ENCODE peak calls at places on chromosome 11, in four cellular contexts. One of them, this sample, is unnamed. For H3K9me3, the result is how much of the 10 kb centered on the place peaks cover.

GRCh38 chr11:63493127-63493526 is 2.2 kb upstream of the PLAAT5 start:
- DNase-seq in effector memory CD4-positive, alpha-beta T cell: no peak
- DNase-seq in uterus: no peak
- DNase-seq in suprapubic skin: no peak
- DNase-seq in this sample: no peak

GRCh38 chr11:22634897-22635629 is 9.4 kb upstream of the FANCF start:
- DNase-seq in suprapubic skin: no peak
- DNase-seq in effector memory CD4-positive, alpha-beta T cell: no peak
- DNase-seq in uterus: no peak
- DNase-seq in this sample: no peak

GRCh38 chr11:18527512-18527911 is 770 bp upstream of the TSG101 start:
- DNase-seq in effector memory CD4-positive, alpha-beta T cell: no peak
- DNase-seq in suprapubic skin: no peak
- DNase-seq in uterus: no peak
- DNase-seq in this sample: no peak

GRCh38 chr11:68340784-68341556 is 28.6 kb downstream of the LRP5 start:
- DNase-seq in effector memory CD4-positive, alpha-beta T cell: no peak
- DNase-seq in uterus: no peak
- DNase-seq in suprapubic skin: no peak
- DNase-seq in this sample: no peak

GRCh38 chr11:128133501-128133900 is 453.9 kb downstream of the ETS1 start:
- DNase-seq in effector memory CD4-positive, alpha-beta T cell: no peak
- DNase-seq in uterus: no peak
- DNase-seq in suprapubic skin: no peak
- DNase-seq in this sample: no peak

GRCh38 chr11:33268945-33269567 is 11.9 kb downstream of the HIPK3 start:
- DNase-seq in effector memory CD4-positive, alpha-beta T cell: no peak
- DNase-seq in uterus: no peak
- DNase-seq in suprapubic skin: no peak
- DNase-seq in this sample: no peak

GRCh38 chr11:127027000-127027399 is 26.4 kb upstream of the KIRREL3 start:
- DNase-seq in uterus: no peak
- DNase-seq in suprapubic skin: no peak
- DNase-seq in effector memory CD4-positive, alpha-beta T cell: no peak
- DNase-seq in this sample: no peak

GRCh38 chr11:75311858-75312288 is 39.6 kb downstream of the ARRB1 start:
- DNase-seq in effector memory CD4-positive, alpha-beta T cell: no peak
- DNase-seq in suprapubic skin: peak
- DNase-seq in uterus: peak
- DNase-seq in this sample: no peak

GRCh38 chr11:13258855-13259254 is 18.7 kb upstream of the BMAL1 start:
- DNase-seq in suprapubic skin: no peak
- DNase-seq in uterus: no peak
- DNase-seq in effector memory CD4-positive, alpha-beta T cell: no peak
- DNase-seq in this sample: no peak

GRCh38 chr11:112227002-112227401 is 774 bp downstream of the PTS start:
- DNase-seq in suprapubic skin: no peak
- DNase-seq in uterus: no peak
- DNase-seq in effector memory CD4-positive, alpha-beta T cell: no peak
- DNase-seq in this sample: no peak

GRCh38 chr11:10026514-10026913 is 267.5 kb downstream of the SBF2 start:
- DNase-seq in suprapubic skin: no peak
- DNase-seq in uterus: no peak
- DNase-seq in effector memory CD4-positive, alpha-beta T cell: no peak
- DNase-seq in this sample: no peak

GRCh38 chr11:74153224-74153623 is 17.6 kb downstream of the C2CD3 start:
- DNase-seq in suprapubic skin: no peak
- DNase-seq in uterus: no peak
- DNase-seq in effector memory CD4-positive, alpha-beta T cell: no peak
- DNase-seq in this sample: no peak

GRCh38 chr11:75174348-75174747 is 23.4 kb downstream of the SLCO2B1 start:
- DNase-seq in uterus: no peak
- DNase-seq in suprapubic skin: no peak
- DNase-seq in effector memory CD4-positive, alpha-beta T cell: no peak
- DNase-seq in this sample: no peak

GRCh38 chr11:65650547-65651338 is 12.0 kb downstream of the RELA start:
- DNase-seq in suprapubic skin: no peak
- DNase-seq in effector memory CD4-positive, alpha-beta T cell: no peak
- DNase-seq in uterus: no peak
- DNase-seq in this sample: no peak

GRCh38 chr11:107856981-107857517 is 1.5 kb downstream of the SLC35F2 start:
- DNase-seq in effector memory CD4-positive, alpha-beta T cell: no peak
- DNase-seq in suprapubic skin: no peak
- DNase-seq in uterus: no peak
- DNase-seq in this sample: no peak

GRCh38 chr11:123531325-123531724 is 101.3 kb downstream of the GRAMD1B start:
- DNase-seq in effector memory CD4-positive, alpha-beta T cell: no peak
- DNase-seq in uterus: no peak
- DNase-seq in suprapubic skin: no peak
- DNase-seq in this sample: no peak

GRCh38 chr11:4026389-4026788 is 68.2 kb upstream of the RRM1 start:
- DNase-seq in suprapubic skin: no peak
- DNase-seq in effector memory CD4-positive, alpha-beta T cell: no peak
- DNase-seq in uterus: no peak
- DNase-seq in this sample: no peak

GRCh38 chr11:87536565-87536964 is 498.8 kb downstream of the TMEM135 start:
- DNase-seq in effector memory CD4-positive, alpha-beta T cell: no peak
- DNase-seq in uterus: no peak
- DNase-seq in suprapubic skin: no peak
- DNase-seq in this sample: no peak

GRCh38 chr11:31237819-31238771 is 131.4 kb downstream of the DCDC1 start:
- DNase-seq in effector memory CD4-positive, alpha-beta T cell: no peak
- DNase-seq in suprapubic skin: no peak
- DNase-seq in uterus: no peak
- DNase-seq in this sample: no peak

GRCh38 chr11:102225689-102226562 is 91.4 kb upstream of the BIRC3 start:
- DNase-seq in effector memory CD4-positive, alpha-beta T cell: no peak
- DNase-seq in uterus: no peak
- DNase-seq in suprapubic skin: no peak
- DNase-seq in this sample: no peak

GRCh38 chr11:80898910-80899309 is 1458.1 kb upstream of the TENM4 start:
- DNase-seq in uterus: no peak
- DNase-seq in suprapubic skin: no peak
- DNase-seq in effector memory CD4-positive, alpha-beta T cell: no peak
- DNase-seq in this sample: no peak

GRCh38 chr11:12677131-12677530 is 2.9 kb downstream of the TEAD1 start:
- DNase-seq in effector memory CD4-positive, alpha-beta T cell: no peak
- DNase-seq in uterus: no peak
- DNase-seq in suprapubic skin: no peak
- DNase-seq in this sample: no peak

GRCh38 chr11:122024278-122024677 is 91.7 kb downstream of the BLID start:
- DNase-seq in suprapubic skin: no peak
- DNase-seq in uterus: no peak
- DNase-seq in effector memory CD4-positive, alpha-beta T cell: no peak
- DNase-seq in this sample: no peak

GRCh38 chr11:103805688-103806009 is 230.8 kb upstream of the DDI1 start:
- DNase-seq in suprapubic skin: no peak
- DNase-seq in uterus: no peak
- DNase-seq in effector memory CD4-positive, alpha-beta T cell: no peak
- DNase-seq in this sample: no peak

GRCh38 chr11:129728571-129728970 is 87.1 kb upstream of the TMEM45B start:
- DNase-seq in effector memory CD4-positive, alpha-beta T cell: no peak
- DNase-seq in uterus: no peak
- DNase-seq in suprapubic skin: no peak
- DNase-seq in this sample: no peak

GRCh38 chr11:128238521-128239222 is 348.7 kb downstream of the ETS1 start:
- DNase-seq in effector memory CD4-positive, alpha-beta T cell: no peak
- DNase-seq in uterus: no peak
- DNase-seq in suprapubic skin: no peak
- DNase-seq in this sample: no peak

GRCh38 chr11:61861634-61862033 is 29.7 kb downstream of the FADS3 start:
- DNase-seq in suprapubic skin: no peak
- DNase-seq in uterus: no peak
- DNase-seq in effector memory CD4-positive, alpha-beta T cell: no peak
- DNase-seq in this sample: no peak

GRCh38 chr11:19723572-19724342 is 11.1 kb downstream of the NAV2 start:
- DNase-seq in suprapubic skin: no peak
- DNase-seq in uterus: peak
- DNase-seq in effector memory CD4-positive, alpha-beta T cell: peak
- DNase-seq in this sample: peak

GRCh38 chr11:83120328-83120727 is 36.6 kb upstream of the PCF11 start:
- DNase-seq in effector memory CD4-positive, alpha-beta T cell: no peak
- DNase-seq in suprapubic skin: no peak
- DNase-seq in uterus: no peak
- DNase-seq in this sample: no peak

GRCh38 chr11:20483931-20484330 is 96.4 kb downstream of the PRMT3 start:
- DNase-seq in uterus: no peak
- DNase-seq in suprapubic skin: no peak
- DNase-seq in effector memory CD4-positive, alpha-beta T cell: no peak
- DNase-seq in this sample: no peak

GRCh38 chr11:122803306-122803705 is 35.0 kb upstream of the CRTAM start:
- DNase-seq in effector memory CD4-positive, alpha-beta T cell: no peak
- DNase-seq in uterus: no peak
- DNase-seq in suprapubic skin: no peak
- DNase-seq in this sample: no peak

GRCh38 chr11:66076561-66076960 is 6.5 kb downstream of the PACS1 start:
- DNase-seq in effector memory CD4-positive, alpha-beta T cell: no peak
- DNase-seq in suprapubic skin: no peak
- DNase-seq in uterus: no peak
- DNase-seq in this sample: no peak

GRCh38 chr11:102914238-102915043 is 39.7 kb upstream of the MMP12 start:
- DNase-seq in suprapubic skin: no peak
- DNase-seq in uterus: peak
- DNase-seq in effector memory CD4-positive, alpha-beta T cell: no peak
- DNase-seq in this sample: no peak

DNA sequence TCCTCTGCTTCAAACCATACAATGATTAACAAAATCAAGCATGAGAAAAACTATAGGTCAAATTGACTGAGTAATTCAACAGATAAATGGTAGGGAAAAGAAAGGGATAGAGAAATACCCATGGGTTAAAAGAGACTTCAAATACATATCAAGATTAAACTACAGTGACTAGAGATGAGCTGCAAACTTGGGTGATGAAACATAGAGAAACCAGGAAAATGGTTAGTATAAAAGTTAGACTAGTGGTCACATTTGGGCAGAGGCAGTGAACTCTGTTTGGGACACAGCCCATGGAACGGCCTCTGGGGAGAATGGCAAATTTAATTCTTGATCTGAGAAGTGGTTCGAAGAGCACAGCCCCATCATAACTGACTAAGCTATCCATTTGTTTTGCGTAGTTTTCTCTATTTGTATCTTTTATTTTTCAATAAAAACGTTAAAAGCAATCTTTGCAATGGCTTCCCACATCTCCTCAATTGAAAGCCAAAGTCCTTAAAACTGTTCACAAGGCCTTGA is 99.4 kb downstream of the APIP start:
- DNase-seq in suprapubic skin: no peak
- DNase-seq in effector memory CD4-positive, alpha-beta T cell: no peak
- DNase-seq in uterus: no peak
- DNase-seq in this sample: no peak
- H3K9me3 ChIP-seq in suprapubic skin: under half
- H3K9me3 ChIP-seq in effector memory CD4-positive, alpha-beta T cell: under half
- H3K9me3 ChIP-seq in uterus: under half
- H3K9me3 ChIP-seq in this sample: under half

GRCh38 chr11:1236316-1237127 is 13.7 kb downstream of the MUC5B start:
- DNase-seq in uterus: no peak
- DNase-seq in effector memory CD4-positive, alpha-beta T cell: no peak
- DNase-seq in suprapubic skin: peak
- DNase-seq in this sample: no peak
- H3K9me3 ChIP-seq in uterus: under half
- H3K9me3 ChIP-seq in effector memory CD4-positive, alpha-beta T cell: under half
- H3K9me3 ChIP-seq in suprapubic skin: under half
- H3K9me3 ChIP-seq in this sample: under half

DNA sequence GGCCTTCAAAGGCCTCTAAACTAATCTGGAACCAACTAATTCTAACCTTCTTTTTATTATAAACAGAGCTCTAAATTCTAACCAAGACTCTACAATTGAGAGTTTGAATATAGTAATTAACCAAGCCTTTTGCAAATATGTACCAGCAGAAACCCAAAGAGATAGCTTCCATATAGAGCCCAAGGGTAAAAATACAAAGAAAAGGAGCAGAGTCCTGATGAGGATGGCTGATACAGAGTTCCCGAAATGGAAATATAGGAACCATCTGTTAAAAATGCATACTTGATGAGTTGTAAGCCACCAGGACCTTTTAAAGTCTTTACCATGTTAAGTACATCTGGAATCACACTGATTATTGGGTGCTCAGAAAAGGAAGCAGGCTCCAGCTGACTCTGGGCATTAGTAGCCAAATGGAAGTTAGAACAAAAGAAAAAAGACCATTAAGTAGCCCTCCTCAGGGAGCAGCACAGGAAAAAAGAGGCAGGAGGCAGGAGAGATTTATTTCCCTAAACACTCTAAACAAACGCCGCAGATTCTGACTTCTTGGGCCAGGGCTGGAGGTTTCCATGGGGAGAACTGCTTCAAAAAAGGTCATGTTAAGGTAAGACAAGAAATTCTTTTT is 463.1 kb upstream of the FAT3 start:
- DNase-seq in uterus: no peak
- DNase-seq in effector memory CD4-positive, alpha-beta T cell: no peak
- DNase-seq in suprapubic skin: no peak
- DNase-seq in this sample: no peak
- H3K9me3 ChIP-seq in uterus: under half
- H3K9me3 ChIP-seq in effector memory CD4-positive, alpha-beta T cell: under half
- H3K9me3 ChIP-seq in suprapubic skin: under half
- H3K9me3 ChIP-seq in this sample: under half

GRCh38 chr11:98561216-98561615 is 459.5 kb upstream of the CNTN5 start:
- DNase-seq in uterus: no peak
- DNase-seq in effector memory CD4-positive, alpha-beta T cell: no peak
- DNase-seq in suprapubic skin: no peak
- DNase-seq in this sample: no peak
- H3K9me3 ChIP-seq in uterus: under half
- H3K9me3 ChIP-seq in effector memory CD4-positive, alpha-beta T cell: under half
- H3K9me3 ChIP-seq in suprapubic skin: under half
- H3K9me3 ChIP-seq in this sample: under half

GRCh38 chr11:134399293-134399654 is 12.8 kb downstream of the B3GAT1 start:
- DNase-seq in effector memory CD4-positive, alpha-beta T cell: no peak
- DNase-seq in suprapubic skin: no peak
- DNase-seq in uterus: no peak
- DNase-seq in this sample: no peak
- H3K9me3 ChIP-seq in effector memory CD4-positive, alpha-beta T cell: under half
- H3K9me3 ChIP-seq in suprapubic skin: under half
- H3K9me3 ChIP-seq in uterus: under half
- H3K9me3 ChIP-seq in this sample: under half

GRCh38 chr11:2625183-2625582 is 74.6 kb downstream of the KCNQ1OT1 start:
- DNase-seq in suprapubic skin: no peak
- DNase-seq in uterus: no peak
- DNase-seq in effector memory CD4-positive, alpha-beta T cell: no peak
- DNase-seq in this sample: no peak

GRCh38 chr11:2621919-2622318 is 77.9 kb downstream of the KCNQ1OT1 start:
- DNase-seq in suprapubic skin: no peak
- DNase-seq in effector memory CD4-positive, alpha-beta T cell: no peak
- DNase-seq in uterus: no peak
- DNase-seq in this sample: no peak
- H3K9me3 ChIP-seq in suprapubic skin: under half
- H3K9me3 ChIP-seq in effector memory CD4-positive, alpha-beta T cell: under half
- H3K9me3 ChIP-seq in uterus: under half
- H3K9me3 ChIP-seq in this sample: under half